ENCODE peak calls at places on chromosomes 1 and 21, in seven cellular contexts. One of them, this sample, is unnamed.

GRCh38 chr1:7521803-7522202 is 249.3 kb upstream of the VAMP3 start:
- DNase-seq in tibial artery: no peak
- DNase-seq in fibroblast of mammary gland: no peak
- DNase-seq in ovary: no peak
- DNase-seq in dorsolateral prefrontal cortex: no peak
- DNase-seq in PC-3: no peak
- DNase-seq in breast epithelium: no peak
- DNase-seq in this sample: no peak

GRCh38 chr1:161185732-161186311 is 8.5 kb upstream of the B4GALT3 start:
- DNase-seq in dorsolateral prefrontal cortex: no peak
- DNase-seq in PC-3: no peak
- DNase-seq in fibroblast of mammary gland: peak
- DNase-seq in ovary: no peak
- DNase-seq in tibial artery: no peak
- DNase-seq in breast epithelium: no peak
- DNase-seq in this sample: no peak

GRCh38 chr1:70504176-70504820 is 93.2 kb downstream of the CTH start:
- DNase-seq in breast epithelium: no peak
- DNase-seq in dorsolateral prefrontal cortex: no peak
- DNase-seq in tibial artery: no peak
- DNase-seq in ovary: no peak
- DNase-seq in fibroblast of mammary gland: peak
- DNase-seq in PC-3: peak
- DNase-seq in this sample: no peak

GRCh38 chr21:43300496-43301423 is 126.2 kb downstream of the SIK1 start:
- DNase-seq in ovary: peak
- DNase-seq in PC-3: no peak
- DNase-seq in tibial artery: no peak
- DNase-seq in breast epithelium: no peak
- DNase-seq in dorsolateral prefrontal cortex: no peak
- DNase-seq in fibroblast of mammary gland: peak
- DNase-seq in this sample: peak

GRCh38 chr21:38712076-38712475 is 93.7 kb upstream of the ETS2 start:
- DNase-seq in tibial artery: peak
- DNase-seq in dorsolateral prefrontal cortex: peak
- DNase-seq in ovary: no peak
- DNase-seq in breast epithelium: no peak
- DNase-seq in PC-3: peak
- DNase-seq in fibroblast of mammary gland: peak
- DNase-seq in this sample: no peak

GRCh38 chr1:59516881-59517280 is 220.0 kb downstream of the FGGY start:
- DNase-seq in fibroblast of mammary gland: peak
- DNase-seq in tibial artery: no peak
- DNase-seq in ovary: peak
- DNase-seq in breast epithelium: no peak
- DNase-seq in dorsolateral prefrontal cortex: no peak
- DNase-seq in PC-3: no peak
- DNase-seq in this sample: no peak

GRCh38 chr1:184499626-184500025 is 112.8 kb downstream of the C1orf21 start:
- DNase-seq in ovary: no peak
- DNase-seq in PC-3: no peak
- DNase-seq in breast epithelium: no peak
- DNase-seq in fibroblast of mammary gland: peak
- DNase-seq in dorsolateral prefrontal cortex: no peak
- DNase-seq in tibial artery: no peak
- DNase-seq in this sample: no peak

GRCh38 chr1:25246600-25247023 is 642 bp downstream of the RSRP1 start:
- DNase-seq in ovary: peak
- DNase-seq in dorsolateral prefrontal cortex: no peak
- DNase-seq in PC-3: no peak
- DNase-seq in tibial artery: no peak
- DNase-seq in fibroblast of mammary gland: no peak
- DNase-seq in breast epithelium: peak
- DNase-seq in this sample: no peak

GRCh38 chr21:24025101-24025500 is 1582.2 kb downstream of the MRPL39 start:
- DNase-seq in breast epithelium: no peak
- DNase-seq in PC-3: peak
- DNase-seq in dorsolateral prefrontal cortex: no peak
- DNase-seq in ovary: no peak
- DNase-seq in fibroblast of mammary gland: no peak
- DNase-seq in tibial artery: no peak
- DNase-seq in this sample: no peak

GRCh38 chr1:19257178-19257914 is 5.7 kb downstream of the MRTO4 start:
- DNase-seq in PC-3: no peak
- DNase-seq in dorsolateral prefrontal cortex: no peak
- DNase-seq in fibroblast of mammary gland: peak
- DNase-seq in tibial artery: no peak
- DNase-seq in ovary: no peak
- DNase-seq in breast epithelium: no peak
- DNase-seq in this sample: no peak

GRCh38 chr1:228974296-228974695 is 239.0 kb downstream of the RHOU start:
- DNase-seq in ovary: no peak
- DNase-seq in PC-3: no peak
- DNase-seq in fibroblast of mammary gland: no peak
- DNase-seq in tibial artery: no peak
- DNase-seq in breast epithelium: no peak
- DNase-seq in dorsolateral prefrontal cortex: no peak
- DNase-seq in this sample: no peak

GRCh38 chr1:5819391-5820025 is 172.7 kb downstream of the NPHP4 start:
- DNase-seq in ovary: no peak
- DNase-seq in tibial artery: no peak
- DNase-seq in fibroblast of mammary gland: no peak
- DNase-seq in PC-3: no peak
- DNase-seq in breast epithelium: no peak
- DNase-seq in dorsolateral prefrontal cortex: no peak
- DNase-seq in this sample: no peak

GRCh38 chr1:89104687-89105086 is 21.2 kb downstream of the GBP2 start:
- DNase-seq in PC-3: no peak
- DNase-seq in tibial artery: no peak
- DNase-seq in ovary: no peak
- DNase-seq in dorsolateral prefrontal cortex: no peak
- DNase-seq in fibroblast of mammary gland: no peak
- DNase-seq in breast epithelium: no peak
- DNase-seq in this sample: no peak

GRCh38 chr1:201597551-201598230 is 58.8 kb downstream of the NAV1 start:
- DNase-seq in breast epithelium: peak
- DNase-seq in PC-3: peak
- DNase-seq in dorsolateral prefrontal cortex: no peak
- DNase-seq in tibial artery: no peak
- DNase-seq in ovary: no peak
- DNase-seq in fibroblast of mammary gland: no peak
- DNase-seq in this sample: peak

DNA sequence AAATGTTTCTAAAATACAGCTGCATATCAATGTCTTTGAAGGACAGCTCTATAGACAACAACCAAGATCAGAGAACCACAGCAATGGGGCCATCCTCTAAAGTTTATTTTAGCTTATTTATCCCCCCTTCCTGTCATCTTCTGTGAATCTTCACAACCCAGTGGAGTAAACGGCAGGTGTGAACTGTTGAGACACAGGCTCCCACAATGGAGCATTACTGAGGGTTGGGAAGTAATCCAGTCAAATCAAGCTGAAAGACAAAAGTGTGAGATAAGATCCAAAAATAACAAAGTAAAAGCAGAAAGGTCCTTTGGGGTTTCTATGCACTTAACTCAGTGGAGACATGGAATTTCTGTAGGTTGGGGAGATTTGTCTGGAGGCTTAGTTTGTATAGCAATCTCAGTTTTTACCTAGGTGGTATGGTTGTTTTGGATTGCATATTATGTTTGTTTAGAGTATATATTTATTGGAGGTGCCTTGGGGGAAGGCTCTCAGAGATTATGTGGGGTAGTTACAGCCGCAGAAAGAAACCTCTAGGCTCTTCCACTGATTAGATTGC is 286.9 kb upstream of the ADGRL2 start:
- DNase-seq in dorsolateral prefrontal cortex: no peak
- DNase-seq in breast epithelium: no peak
- DNase-seq in PC-3: no peak
- DNase-seq in ovary: no peak
- DNase-seq in fibroblast of mammary gland: no peak
- DNase-seq in tibial artery: no peak
- DNase-seq in this sample: no peak
- H3K4me3 ChIP-seq in dorsolateral prefrontal cortex: no peak
- H3K4me3 ChIP-seq in breast epithelium: no peak
- H3K4me3 ChIP-seq in PC-3: no peak
- H3K4me3 ChIP-seq in ovary: no peak
- H3K4me3 ChIP-seq in fibroblast of mammary gland: no peak
- H3K4me3 ChIP-seq in tibial artery: no peak
- H3K4me3 ChIP-seq in this sample: no peak

DNA sequence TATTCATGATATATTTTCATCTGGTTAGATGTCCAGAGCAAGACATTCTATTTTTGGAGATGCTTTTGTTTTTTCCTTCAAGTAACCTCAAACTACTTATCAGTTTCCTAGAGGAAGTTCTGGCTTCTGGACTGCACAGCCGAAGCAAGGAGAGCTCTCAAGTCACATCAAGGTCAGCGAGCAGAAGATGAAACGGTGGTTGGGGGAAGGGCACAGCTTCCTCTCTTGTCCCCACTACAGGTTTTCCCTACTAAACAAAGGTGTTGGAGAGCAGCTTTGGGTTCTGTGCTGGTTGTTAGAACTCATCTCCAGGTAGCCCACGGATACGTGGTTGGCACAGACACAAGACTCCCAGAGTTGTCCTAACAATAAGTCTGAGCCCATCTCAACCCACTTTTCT is 5.1 kb upstream of the PLEKHO1 start:
- DNase-seq in fibroblast of mammary gland: no peak
- DNase-seq in ovary: no peak
- DNase-seq in PC-3: no peak
- DNase-seq in breast epithelium: no peak
- DNase-seq in dorsolateral prefrontal cortex: no peak
- DNase-seq in tibial artery: no peak
- DNase-seq in this sample: no peak
- H3K4me3 ChIP-seq in fibroblast of mammary gland: no peak
- H3K4me3 ChIP-seq in ovary: no peak
- H3K4me3 ChIP-seq in PC-3: no peak
- H3K4me3 ChIP-seq in breast epithelium: no peak
- H3K4me3 ChIP-seq in dorsolateral prefrontal cortex: no peak
- H3K4me3 ChIP-seq in tibial artery: no peak
- H3K4me3 ChIP-seq in this sample: no peak

GRCh38 chr1:210437111-210437510 is 108.4 kb downstream of the HHAT start:
- DNase-seq in fibroblast of mammary gland: no peak
- DNase-seq in breast epithelium: no peak
- DNase-seq in dorsolateral prefrontal cortex: no peak
- DNase-seq in PC-3: no peak
- DNase-seq in tibial artery: no peak
- DNase-seq in ovary: no peak
- DNase-seq in this sample: no peak
- H3K4me3 ChIP-seq in fibroblast of mammary gland: no peak
- H3K4me3 ChIP-seq in breast epithelium: no peak
- H3K4me3 ChIP-seq in dorsolateral prefrontal cortex: no peak
- H3K4me3 ChIP-seq in PC-3: no peak
- H3K4me3 ChIP-seq in tibial artery: no peak
- H3K4me3 ChIP-seq in ovary: no peak
- H3K4me3 ChIP-seq in this sample: no peak

GRCh38 chr1:42319871-42320484 is 15.1 kb downstream of the FOXJ3 start:
- DNase-seq in fibroblast of mammary gland: no peak
- DNase-seq in tibial artery: no peak
- DNase-seq in ovary: no peak
- DNase-seq in breast epithelium: no peak
- DNase-seq in PC-3: no peak
- DNase-seq in dorsolateral prefrontal cortex: no peak
- DNase-seq in this sample: no peak
- H3K4me3 ChIP-seq in fibroblast of mammary gland: no peak
- H3K4me3 ChIP-seq in tibial artery: no peak
- H3K4me3 ChIP-seq in ovary: no peak
- H3K4me3 ChIP-seq in breast epithelium: no peak
- H3K4me3 ChIP-seq in PC-3: no peak
- H3K4me3 ChIP-seq in dorsolateral prefrontal cortex: no peak
- H3K4me3 ChIP-seq in this sample: no peak

DNA sequence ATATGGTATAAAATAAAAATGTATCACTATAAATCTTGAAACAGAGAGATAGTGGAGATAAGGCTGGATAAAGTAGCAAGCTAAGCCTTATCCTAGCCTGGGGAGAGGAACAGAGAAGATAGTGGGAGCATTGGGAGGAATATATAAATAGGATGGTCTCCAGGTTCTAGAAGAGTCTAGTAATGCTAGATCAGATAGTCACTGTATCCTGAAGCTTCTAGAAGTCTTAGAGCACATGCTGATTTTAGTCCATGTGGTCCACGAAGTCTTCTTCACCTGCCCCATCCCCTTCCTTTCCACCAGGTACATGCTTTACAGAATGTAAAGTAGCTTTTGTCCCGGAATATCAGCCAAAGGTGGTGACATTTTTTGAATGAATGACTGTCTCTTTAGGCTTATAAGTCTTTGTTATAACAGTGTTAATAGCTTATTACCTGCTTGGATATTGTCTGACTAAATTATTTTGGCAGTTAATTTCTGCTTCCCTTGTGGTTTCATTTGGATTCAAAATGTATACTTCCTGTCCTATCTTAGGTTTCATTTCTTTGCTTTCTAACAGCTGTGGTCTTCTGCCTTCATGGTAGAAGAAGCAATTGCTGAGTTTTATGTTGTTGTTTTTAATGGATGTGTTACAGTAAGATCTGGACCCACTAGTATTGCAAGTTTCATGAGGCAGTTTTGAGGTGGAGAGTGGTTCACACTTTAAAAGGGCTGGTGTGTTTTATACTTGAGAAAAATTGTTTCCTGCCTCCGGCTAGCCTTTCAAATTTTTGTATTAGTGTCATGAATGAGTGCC is 5.9 kb downstream of the SMG7 start:
- DNase-seq in ovary: no peak
- DNase-seq in tibial artery: no peak
- DNase-seq in PC-3: no peak
- DNase-seq in breast epithelium: no peak
- DNase-seq in fibroblast of mammary gland: no peak
- DNase-seq in dorsolateral prefrontal cortex: no peak
- DNase-seq in this sample: no peak
- H3K4me3 ChIP-seq in ovary: no peak
- H3K4me3 ChIP-seq in tibial artery: no peak
- H3K4me3 ChIP-seq in PC-3: no peak
- H3K4me3 ChIP-seq in breast epithelium: no peak
- H3K4me3 ChIP-seq in fibroblast of mammary gland: no peak
- H3K4me3 ChIP-seq in dorsolateral prefrontal cortex: no peak
- H3K4me3 ChIP-seq in this sample: no peak

GRCh38 chr1:26790551-26790953 is 2.8 kb downstream of the PIGV start:
- DNase-seq in ovary: no peak
- DNase-seq in PC-3: no peak
- DNase-seq in breast epithelium: no peak
- DNase-seq in dorsolateral prefrontal cortex: no peak
- DNase-seq in tibial artery: no peak
- DNase-seq in fibroblast of mammary gland: no peak
- DNase-seq in this sample: no peak
- H3K4me3 ChIP-seq in ovary: no peak
- H3K4me3 ChIP-seq in PC-3: no peak
- H3K4me3 ChIP-seq in breast epithelium: no peak
- H3K4me3 ChIP-seq in dorsolateral prefrontal cortex: no peak
- H3K4me3 ChIP-seq in tibial artery: no peak
- H3K4me3 ChIP-seq in fibroblast of mammary gland: no peak
- H3K4me3 ChIP-seq in this sample: no peak